ENCODE peak calls at places on chromosome 11, in eight cellular contexts. S is C1 segment of cervical spinal cord; H is endothelial cell; G is naive thymus-derived CD8-positive, alpha-beta T cell; J is NCI-H510A treated with DMSO at 0.1 percent for 48 hours; Y is CD8-positive, alpha-beta memory T cell; I is anterior cingulate cortex; B is AG08395. E is an unnamed sample.
A peak's percentile ranks its signal among the peaks of the same experiment; 100 is the strongest.

GRCh38 chr11:120532511-120533196 is 21.1 kb downstream of the GRIK4 start:
- DNase-seq in J (no peak), H (no peak), G (no peak), S (no peak), I (no peak), Y (no peak), B (peak; percentile 83), E (peak; percentile 97)

GRCh38 chr11:117919326-117920275 is 9.6 kb downstream of the TMPRSS13 start:
- DNase-seq in I (no peak), G (no peak), B (no peak), H (no peak), S (no peak), Y (no peak), J (no peak), E (peak; percentile 38)

GRCh38 chr11:68963779-68964178 is 17.0 kb downstream of the MRGPRD start:
- DNase-seq in I (no peak), Y (peak; percentile 24), H (no peak), B (no peak), S (no peak), J (no peak), G (no peak), E (peak; percentile 84)

GRCh38 chr11:111602865-111603632 is 800 bp downstream of the SIK2 start:
- DNase-seq in I (no peak), J (peak; percentile 52), Y (peak; percentile 57), G (peak; percentile 52), S (peak; percentile 54), H (no peak), B (peak; percentile 48), E (peak; percentile 71)

GRCh38 chr11:97909544-97910394 is 1111.0 kb upstream of the CNTN5 start:
- DNase-seq in B (no peak), Y (no peak), S (no peak), J (no peak), H (no peak), G (no peak), I (no peak), E (no peak)

GRCh38 chr11:18471995-18472394 is 16.3 kb downstream of the LDHAL6A start:
- DNase-seq in G (no peak), S (no peak), I (no peak), Y (no peak), J (no peak), B (no peak), H (no peak), E (no peak)

GRCh38 chr11:10693509-10694071 is at the start of gene IRAG1:
- DNase-seq in Y (no peak), S (peak; percentile 48), G (no peak), I (peak; percentile 28), B (peak; percentile 69), H (no peak), J (no peak), E (peak; percentile 85)

GRCh38 chr11:61639816-61640443 is 40.3 kb upstream of the DAGLA start:
- DNase-seq in B (no peak), Y (no peak), J (no peak), H (no peak), S (no peak), I (no peak), G (no peak), E (no peak)

GRCh38 chr11:77301510-77301909 is at the start of gene GDPD4:
- DNase-seq in H (no peak), I (no peak), B (no peak), J (no peak), G (no peak), Y (no peak), S (no peak), E (no peak)

E was measured in osteoblast.